ENCODE peak calls at places on chromosomes 6 and 20, in ten cellular contexts. One of them, this sample, is unnamed. For H3K9me3, the result is how much of the 10 kb centered on the place peaks cover.

GRCh38 chr6:38389875-38390274 is 249.9 kb downstream of the BTBD9 start:
- DNase-seq in CD8-positive, alpha-beta T cell: no peak
- DNase-seq in WERI-Rb-1: no peak
- DNase-seq in left ventricle myocardium inferior: no peak
- DNase-seq in PC-9: no peak
- DNase-seq in psoas muscle: no peak
- DNase-seq in fibroblast of lung: no peak
- DNase-seq in stomach: no peak
- DNase-seq in A673: no peak
- DNase-seq in tibial artery: no peak
- DNase-seq in this sample: no peak

GRCh38 chr6:139112146-139112545 is 22.7 kb upstream of the HECA start:
- DNase-seq in CD8-positive, alpha-beta T cell: no peak
- DNase-seq in WERI-Rb-1: no peak
- DNase-seq in left ventricle myocardium inferior: no peak
- DNase-seq in PC-9: peak
- DNase-seq in psoas muscle: no peak
- DNase-seq in fibroblast of lung: no peak
- DNase-seq in stomach: no peak
- DNase-seq in A673: no peak
- DNase-seq in tibial artery: no peak
- DNase-seq in this sample: no peak

GRCh38 chr20:33667245-33668086 is 723 bp downstream of the ACTL10 start:
- DNase-seq in CD8-positive, alpha-beta T cell: peak
- DNase-seq in WERI-Rb-1: peak
- DNase-seq in left ventricle myocardium inferior: peak
- DNase-seq in PC-9: peak
- DNase-seq in psoas muscle: peak
- DNase-seq in fibroblast of lung: peak
- DNase-seq in stomach: peak
- DNase-seq in A673: peak
- DNase-seq in tibial artery: peak
- DNase-seq in this sample: no peak

GRCh38 chr6:4178737-4179333 is 43.5 kb upstream of the ECI2 start:
- DNase-seq in CD8-positive, alpha-beta T cell: no peak
- DNase-seq in WERI-Rb-1: no peak
- DNase-seq in left ventricle myocardium inferior: no peak
- DNase-seq in PC-9: no peak
- DNase-seq in psoas muscle: no peak
- DNase-seq in fibroblast of lung: no peak
- DNase-seq in stomach: no peak
- DNase-seq in A673: no peak
- DNase-seq in tibial artery: no peak
- DNase-seq in this sample: no peak

GRCh38 chr6:16654703-16655102 is 106.6 kb downstream of the ATXN1 start:
- DNase-seq in CD8-positive, alpha-beta T cell: no peak
- DNase-seq in WERI-Rb-1: no peak
- DNase-seq in left ventricle myocardium inferior: no peak
- DNase-seq in PC-9: no peak
- DNase-seq in psoas muscle: no peak
- DNase-seq in fibroblast of lung: no peak
- DNase-seq in stomach: no peak
- DNase-seq in A673: no peak
- DNase-seq in tibial artery: no peak
- DNase-seq in this sample: no peak

GRCh38 chr6:81752084-81752968 is at the start of gene TENT5A:
- DNase-seq in CD8-positive, alpha-beta T cell: peak
- DNase-seq in WERI-Rb-1: peak
- DNase-seq in left ventricle myocardium inferior: peak
- DNase-seq in PC-9: peak
- DNase-seq in psoas muscle: peak
- DNase-seq in fibroblast of lung: peak
- DNase-seq in stomach: peak
- DNase-seq in A673: peak
- DNase-seq in tibial artery: peak
- DNase-seq in this sample: no peak

GRCh38 chr20:44720994-44721784 is 6.0 kb downstream of the CCN5 start:
- DNase-seq in CD8-positive, alpha-beta T cell: no peak
- DNase-seq in WERI-Rb-1: no peak
- DNase-seq in left ventricle myocardium inferior: no peak
- DNase-seq in PC-9: peak
- DNase-seq in psoas muscle: no peak
- DNase-seq in fibroblast of lung: peak
- DNase-seq in stomach: peak
- DNase-seq in A673: no peak
- DNase-seq in tibial artery: peak
- DNase-seq in this sample: no peak

GRCh38 chr6:74075323-74075722 is 379.3 kb downstream of the CD109 start:
- DNase-seq in CD8-positive, alpha-beta T cell: no peak
- DNase-seq in WERI-Rb-1: no peak
- DNase-seq in left ventricle myocardium inferior: peak
- DNase-seq in PC-9: no peak
- DNase-seq in psoas muscle: peak
- DNase-seq in fibroblast of lung: no peak
- DNase-seq in stomach: no peak
- DNase-seq in A673: peak
- DNase-seq in tibial artery: peak
- DNase-seq in this sample: no peak

GRCh38 chr20:47258745-47259695 is 97.5 kb downstream of the ZMYND8 start:
- DNase-seq in CD8-positive, alpha-beta T cell: no peak
- DNase-seq in WERI-Rb-1: no peak
- DNase-seq in left ventricle myocardium inferior: peak
- DNase-seq in PC-9: peak
- DNase-seq in psoas muscle: peak
- DNase-seq in fibroblast of lung: peak
- DNase-seq in stomach: no peak
- DNase-seq in A673: peak
- DNase-seq in tibial artery: no peak
- DNase-seq in this sample: no peak

GRCh38 chr6:110255356-110255755 is 75.1 kb downstream of the CDC40 start:
- DNase-seq in CD8-positive, alpha-beta T cell: no peak
- DNase-seq in WERI-Rb-1: no peak
- DNase-seq in left ventricle myocardium inferior: no peak
- DNase-seq in PC-9: no peak
- DNase-seq in psoas muscle: no peak
- DNase-seq in fibroblast of lung: peak
- DNase-seq in stomach: no peak
- DNase-seq in A673: peak
- DNase-seq in tibial artery: no peak
- DNase-seq in this sample: no peak

GRCh38 chr6:89952696-89953095 is 58.4 kb downstream of the GJA10 start:
- DNase-seq in CD8-positive, alpha-beta T cell: peak
- DNase-seq in WERI-Rb-1: no peak
- DNase-seq in left ventricle myocardium inferior: no peak
- DNase-seq in PC-9: no peak
- DNase-seq in psoas muscle: no peak
- DNase-seq in fibroblast of lung: peak
- DNase-seq in stomach: no peak
- DNase-seq in A673: no peak
- DNase-seq in tibial artery: no peak
- DNase-seq in this sample: no peak

GRCh38 chr6:143426025-143426424 is 24.5 kb downstream of the ADAT2 start:
- DNase-seq in CD8-positive, alpha-beta T cell: no peak
- DNase-seq in WERI-Rb-1: no peak
- DNase-seq in left ventricle myocardium inferior: no peak
- DNase-seq in PC-9: no peak
- DNase-seq in psoas muscle: no peak
- DNase-seq in fibroblast of lung: peak
- DNase-seq in stomach: no peak
- DNase-seq in A673: no peak
- DNase-seq in tibial artery: no peak
- DNase-seq in this sample: no peak

GRCh38 chr6:132530293-132530974 is 7.6 kb upstream of the TAAR9 start:
- DNase-seq in CD8-positive, alpha-beta T cell: peak
- DNase-seq in WERI-Rb-1: peak
- DNase-seq in left ventricle myocardium inferior: no peak
- DNase-seq in PC-9: peak
- DNase-seq in psoas muscle: no peak
- DNase-seq in fibroblast of lung: peak
- DNase-seq in stomach: peak
- DNase-seq in A673: peak
- DNase-seq in tibial artery: no peak
- DNase-seq in this sample: peak

GRCh38 chr20:9218412-9219001 is 149.6 kb downstream of the PLCB4 start:
- DNase-seq in CD8-positive, alpha-beta T cell: no peak
- DNase-seq in WERI-Rb-1: no peak
- DNase-seq in left ventricle myocardium inferior: no peak
- DNase-seq in PC-9: no peak
- DNase-seq in psoas muscle: no peak
- DNase-seq in fibroblast of lung: peak
- DNase-seq in stomach: no peak
- DNase-seq in A673: peak
- DNase-seq in tibial artery: no peak
- DNase-seq in this sample: no peak

GRCh38 chr20:63294536-63294900 is 1.5 kb downstream of the COL20A1 start:
- DNase-seq in CD8-positive, alpha-beta T cell: no peak
- DNase-seq in WERI-Rb-1: no peak
- DNase-seq in left ventricle myocardium inferior: no peak
- DNase-seq in PC-9: no peak
- DNase-seq in psoas muscle: no peak
- DNase-seq in fibroblast of lung: no peak
- DNase-seq in stomach: no peak
- DNase-seq in A673: no peak
- DNase-seq in tibial artery: no peak
- DNase-seq in this sample: no peak

GRCh38 chr6:156919819-156920379 is 142.7 kb downstream of the ARID1B start:
- DNase-seq in CD8-positive, alpha-beta T cell: no peak
- DNase-seq in WERI-Rb-1: peak
- DNase-seq in left ventricle myocardium inferior: no peak
- DNase-seq in PC-9: no peak
- DNase-seq in psoas muscle: no peak
- DNase-seq in fibroblast of lung: no peak
- DNase-seq in stomach: no peak
- DNase-seq in A673: no peak
- DNase-seq in tibial artery: no peak
- DNase-seq in this sample: no peak

GRCh38 chr6:13248953-13249432 is 79.3 kb downstream of the TBC1D7 start:
- DNase-seq in CD8-positive, alpha-beta T cell: no peak
- DNase-seq in WERI-Rb-1: peak
- DNase-seq in left ventricle myocardium inferior: no peak
- DNase-seq in PC-9: no peak
- DNase-seq in psoas muscle: no peak
- DNase-seq in fibroblast of lung: no peak
- DNase-seq in stomach: no peak
- DNase-seq in A673: no peak
- DNase-seq in tibial artery: no peak
- DNase-seq in this sample: no peak

GRCh38 chr6:35360349-35361138 is 18.2 kb downstream of the PPARD start:
- DNase-seq in CD8-positive, alpha-beta T cell: no peak
- DNase-seq in WERI-Rb-1: no peak
- DNase-seq in left ventricle myocardium inferior: peak
- DNase-seq in PC-9: peak
- DNase-seq in psoas muscle: peak
- DNase-seq in fibroblast of lung: peak
- DNase-seq in stomach: no peak
- DNase-seq in A673: no peak
- DNase-seq in tibial artery: peak
- DNase-seq in this sample: no peak

GRCh38 chr6:116586276-116586675 is 15.0 kb downstream of the RWDD1 start:
- DNase-seq in CD8-positive, alpha-beta T cell: no peak
- DNase-seq in WERI-Rb-1: no peak
- DNase-seq in left ventricle myocardium inferior: no peak
- DNase-seq in PC-9: no peak
- DNase-seq in psoas muscle: no peak
- DNase-seq in fibroblast of lung: no peak
- DNase-seq in stomach: no peak
- DNase-seq in A673: no peak
- DNase-seq in tibial artery: no peak
- DNase-seq in this sample: no peak

GRCh38 chr6:75932067-75932466 is 140.4 kb downstream of the IMPG1 start:
- DNase-seq in CD8-positive, alpha-beta T cell: no peak
- DNase-seq in WERI-Rb-1: peak
- DNase-seq in left ventricle myocardium inferior: peak
- DNase-seq in PC-9: no peak
- DNase-seq in psoas muscle: no peak
- DNase-seq in fibroblast of lung: peak
- DNase-seq in stomach: peak
- DNase-seq in A673: peak
- DNase-seq in tibial artery: no peak
- DNase-seq in this sample: no peak

GRCh38 chr6:13397359-13398080 is 69.2 kb upstream of the TBC1D7 start:
- DNase-seq in CD8-positive, alpha-beta T cell: no peak
- DNase-seq in WERI-Rb-1: no peak
- DNase-seq in left ventricle myocardium inferior: no peak
- DNase-seq in PC-9: no peak
- DNase-seq in psoas muscle: no peak
- DNase-seq in fibroblast of lung: peak
- DNase-seq in stomach: no peak
- DNase-seq in A673: no peak
- DNase-seq in tibial artery: no peak
- DNase-seq in this sample: no peak

GRCh38 chr6:166270706-166271375 is 37.4 kb downstream of the PRR18 start:
- DNase-seq in CD8-positive, alpha-beta T cell: no peak
- DNase-seq in WERI-Rb-1: no peak
- DNase-seq in left ventricle myocardium inferior: no peak
- DNase-seq in PC-9: no peak
- DNase-seq in psoas muscle: no peak
- DNase-seq in fibroblast of lung: no peak
- DNase-seq in stomach: no peak
- DNase-seq in A673: no peak
- DNase-seq in tibial artery: no peak
- DNase-seq in this sample: no peak
- H3K4me3 ChIP-seq in CD8-positive, alpha-beta T cell: no peak
- H3K4me3 ChIP-seq in WERI-Rb-1: no peak
- H3K4me3 ChIP-seq in left ventricle myocardium inferior: no peak
- H3K4me3 ChIP-seq in PC-9: no peak
- H3K4me3 ChIP-seq in psoas muscle: no peak
- H3K4me3 ChIP-seq in fibroblast of lung: no peak
- H3K4me3 ChIP-seq in stomach: no peak
- H3K4me3 ChIP-seq in A673: no peak
- H3K4me3 ChIP-seq in tibial artery: no peak
- H3K4me3 ChIP-seq in this sample: no peak

GRCh38 chr6:5179917-5180316 is 80.8 kb downstream of the LYRM4 start:
- DNase-seq in CD8-positive, alpha-beta T cell: no peak
- DNase-seq in WERI-Rb-1: peak
- DNase-seq in left ventricle myocardium inferior: no peak
- DNase-seq in PC-9: no peak
- DNase-seq in psoas muscle: no peak
- DNase-seq in fibroblast of lung: no peak
- DNase-seq in stomach: no peak
- DNase-seq in A673: no peak
- DNase-seq in tibial artery: no peak
- DNase-seq in this sample: no peak
- H3K9me3 ChIP-seq in CD8-positive, alpha-beta T cell: under half
- H3K9me3 ChIP-seq in WERI-Rb-1: under half
- H3K9me3 ChIP-seq in left ventricle myocardium inferior: under half
- H3K9me3 ChIP-seq in PC-9: under half
- H3K9me3 ChIP-seq in psoas muscle: under half
- H3K9me3 ChIP-seq in fibroblast of lung: under half
- H3K9me3 ChIP-seq in stomach: under half
- H3K9me3 ChIP-seq in A673: under half
- H3K9me3 ChIP-seq in tibial artery: under half
- H3K9me3 ChIP-seq in this sample: under half

GRCh38 chr20:25238319-25239037 is 9.4 kb upstream of the PYGB start:
- DNase-seq in CD8-positive, alpha-beta T cell: no peak
- DNase-seq in WERI-Rb-1: no peak
- DNase-seq in left ventricle myocardium inferior: no peak
- DNase-seq in PC-9: peak
- DNase-seq in psoas muscle: no peak
- DNase-seq in fibroblast of lung: peak
- DNase-seq in stomach: no peak
- DNase-seq in A673: no peak
- DNase-seq in tibial artery: peak
- DNase-seq in this sample: no peak
- H3K4me3 ChIP-seq in CD8-positive, alpha-beta T cell: no peak
- H3K4me3 ChIP-seq in WERI-Rb-1: no peak
- H3K4me3 ChIP-seq in left ventricle myocardium inferior: no peak
- H3K4me3 ChIP-seq in PC-9: no peak
- H3K4me3 ChIP-seq in psoas muscle: no peak
- H3K4me3 ChIP-seq in fibroblast of lung: no peak
- H3K4me3 ChIP-seq in stomach: no peak
- H3K4me3 ChIP-seq in A673: no peak
- H3K4me3 ChIP-seq in tibial artery: no peak
- H3K4me3 ChIP-seq in this sample: no peak

GRCh38 chr6:137492771-137493217 is 1.4 kb downstream of the OLIG3 start:
- DNase-seq in CD8-positive, alpha-beta T cell: no peak
- DNase-seq in WERI-Rb-1: no peak
- DNase-seq in left ventricle myocardium inferior: no peak
- DNase-seq in PC-9: no peak
- DNase-seq in psoas muscle: no peak
- DNase-seq in fibroblast of lung: no peak
- DNase-seq in stomach: no peak
- DNase-seq in A673: no peak
- DNase-seq in tibial artery: no peak
- DNase-seq in this sample: no peak
- H3K9me3 ChIP-seq in CD8-positive, alpha-beta T cell: under half
- H3K9me3 ChIP-seq in WERI-Rb-1: under half
- H3K9me3 ChIP-seq in left ventricle myocardium inferior: under half
- H3K9me3 ChIP-seq in PC-9: under half
- H3K9me3 ChIP-seq in psoas muscle: under half
- H3K9me3 ChIP-seq in fibroblast of lung: under half
- H3K9me3 ChIP-seq in stomach: under half
- H3K9me3 ChIP-seq in A673: under half
- H3K9me3 ChIP-seq in tibial artery: under half
- H3K9me3 ChIP-seq in this sample: under half

This sample was measured in SK-N-MC.